ENCODE peak calls at places on chromosomes 3 and 15, in four cellular contexts. W is HL-60, N is GM12878, X is K562. J is an unnamed sample.

GRCh38 chr3:119600732-119601131 is 3.0 kb downstream of the PLA1A start:
- DNase-seq in W (peak; percentile 13), N (peak; percentile 85), X (peak; percentile 9), J (no peak)

GRCh38 chr3:150227839-150228238 is 180.3 kb upstream of the TSC22D2 start:
- DNase-seq in W (peak; percentile 46), N (no peak), X (peak; percentile 58), J (peak; percentile 17)

GRCh38 chr15:74902295-74903075 is 4.2 kb downstream of the FAM219B start:
- DNase-seq in W (peak; percentile 63), N (no peak), X (no peak), J (no peak)

GRCh38 chr3:8739757-8740508 is 6.3 kb downstream of the CAV3 start:
- DNase-seq in W (no peak), N (no peak), X (no peak), J (no peak)

GRCh38 chr15:87871130-87871737 is 385.3 kb downstream of the NTRK3 start:
- DNase-seq in W (no peak), N (no peak), X (no peak), J (no peak)

GRCh38 chr15:28132524-28133275 is 33.6 kb upstream of the OCA2 start:
- DNase-seq in W (no peak), N (no peak), X (no peak), J (no peak)

GRCh38 chr3:144272715-144273114 is 301.1 kb downstream of the DIPK2A start:
- DNase-seq in W (no peak), N (no peak), X (no peak), J (no peak)

GRCh38 chr3:144466540-144466939 is 494.9 kb downstream of the DIPK2A start:
- DNase-seq in W (no peak), N (no peak), X (no peak), J (no peak)

GRCh38 chr3:139653582-139653981 is 24.2 kb downstream of the NMNAT3 start:
- DNase-seq in W (no peak), N (no peak), X (no peak), J (no peak)

GRCh38 chr3:79516795-79517194 is 251.0 kb downstream of the ROBO1 start:
- DNase-seq in W (no peak), N (no peak), X (no peak), J (no peak)

GRCh38 chr15:96322401-96323249 is 7.9 kb upstream of the NR2F2 start:
- DNase-seq in W (no peak), N (no peak), X (no peak), J (no peak)

GRCh38 chr15:96323250-96324162 is 7.0 kb upstream of the NR2F2 start:
- DNase-seq in W (no peak), N (no peak), X (no peak), J (no peak)

GRCh38 chr15:96321422-96322391 is 8.8 kb upstream of the NR2F2 start:
- DNase-seq in W (no peak), N (no peak), X (no peak), J (no peak)

GRCh38 chr15:96324192-96324895 is 6.2 kb upstream of the NR2F2 start:
- DNase-seq in W (no peak), N (no peak), X (no peak), J (no peak)

GRCh38 chr15:96320703-96321421 is 9.6 kb upstream of the NR2F2 start:
- DNase-seq in W (no peak), N (no peak), X (no peak), J (no peak)
- TF ChIP-seq SPI1 in W (no peak), N (no peak), X (no peak), J (no peak)

DNA sequence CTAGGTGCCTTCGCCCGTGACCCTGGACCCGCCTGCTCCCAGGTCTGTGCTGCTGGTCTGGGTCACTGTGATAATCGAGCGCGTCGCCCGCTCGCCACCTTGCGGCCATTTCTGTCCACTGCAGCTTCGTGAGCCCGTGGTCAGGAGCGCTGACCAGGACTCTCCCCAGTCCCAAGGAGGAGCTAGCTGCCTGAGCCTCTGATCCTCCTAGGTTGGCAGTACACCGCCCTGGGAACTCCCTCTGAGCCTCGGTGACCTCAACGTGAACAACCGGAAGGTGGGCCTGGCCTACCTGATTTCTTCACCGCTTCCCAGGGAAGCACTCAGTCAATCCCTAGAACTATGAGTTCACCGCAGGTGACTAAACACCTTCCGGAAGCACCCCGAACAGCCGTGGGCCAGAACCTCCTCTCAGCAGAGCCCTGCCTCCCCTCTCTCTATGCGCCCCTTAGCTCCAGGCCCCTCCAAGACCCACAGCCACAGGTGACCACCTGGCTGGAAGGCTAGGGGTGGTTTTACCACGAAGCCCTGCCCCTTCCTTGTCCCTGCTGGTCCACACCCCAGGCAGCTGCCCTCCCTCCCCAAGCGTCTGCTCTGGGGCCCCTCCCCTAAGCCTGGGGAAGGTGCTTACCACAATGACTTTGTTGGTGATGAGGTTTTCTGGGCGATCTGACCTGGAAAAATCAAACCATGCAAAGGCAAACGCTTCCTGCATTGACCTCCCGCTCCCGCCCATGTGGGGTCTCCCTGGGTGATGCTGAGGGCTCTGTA is 9.7 kb downstream of the PLA2G4D start:
- DNase-seq in W (peak; percentile 29), N (no peak), X (peak; percentile 80), J (peak; percentile 65)
- TF ChIP-seq SPI1 in W (no peak), N (no peak), X (no peak), J (no peak)

GRCh38 chr15:80480909-80481308 is 76.7 kb downstream of the ARNT2 start:
- DNase-seq in W (no peak), N (no peak), X (no peak), J (no peak)
- TF ChIP-seq SPI1 in W (no peak), N (no peak), X (no peak), J (no peak)

GRCh38 chr15:62779041-62779810 is 263.3 kb upstream of the TPM1 start:
- DNase-seq in W (no peak), N (no peak), X (no peak), J (no peak)
- TF ChIP-seq SPI1 in W (no peak), N (no peak), X (no peak), J (no peak)

DNA sequence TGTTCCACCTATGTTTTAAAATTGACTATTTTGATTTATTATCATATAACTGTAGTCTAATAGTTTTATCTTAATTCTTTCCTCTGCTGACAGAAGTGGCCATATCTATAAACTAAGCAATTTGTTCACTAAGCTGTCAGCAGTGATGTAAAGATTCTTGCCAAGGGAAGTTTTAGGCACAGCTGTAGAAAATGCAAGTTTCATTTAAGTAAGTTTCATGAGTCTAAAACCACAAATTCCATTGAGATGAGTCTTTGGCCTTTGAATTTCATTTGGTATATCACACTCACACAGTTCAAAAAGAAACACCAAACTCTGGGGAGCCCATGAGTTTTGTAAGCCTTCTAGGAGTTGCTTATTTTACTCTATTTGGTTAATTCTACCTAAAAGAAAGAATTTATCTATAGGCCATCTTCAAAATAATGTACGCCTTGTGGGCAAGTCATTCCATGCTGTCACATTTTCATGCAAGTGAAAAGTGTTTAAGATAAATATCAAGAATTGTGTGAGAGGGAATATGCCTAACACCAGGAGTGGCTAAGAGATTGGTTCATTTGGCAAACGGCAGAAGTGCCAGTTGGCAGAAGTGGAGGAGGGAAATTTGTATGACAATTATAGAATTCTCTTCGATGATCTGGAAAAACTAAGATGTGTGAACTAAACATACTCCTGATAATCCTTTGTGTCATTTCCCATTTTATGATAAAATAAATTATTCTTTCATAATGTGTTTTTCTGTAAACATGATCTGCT is 292.9 kb downstream of the ZIC4 start:
- DNase-seq in W (no peak), N (no peak), X (no peak), J (no peak)
- TF ChIP-seq SPI1 in W (no peak), N (no peak), X (no peak), J (no peak)

DNA sequence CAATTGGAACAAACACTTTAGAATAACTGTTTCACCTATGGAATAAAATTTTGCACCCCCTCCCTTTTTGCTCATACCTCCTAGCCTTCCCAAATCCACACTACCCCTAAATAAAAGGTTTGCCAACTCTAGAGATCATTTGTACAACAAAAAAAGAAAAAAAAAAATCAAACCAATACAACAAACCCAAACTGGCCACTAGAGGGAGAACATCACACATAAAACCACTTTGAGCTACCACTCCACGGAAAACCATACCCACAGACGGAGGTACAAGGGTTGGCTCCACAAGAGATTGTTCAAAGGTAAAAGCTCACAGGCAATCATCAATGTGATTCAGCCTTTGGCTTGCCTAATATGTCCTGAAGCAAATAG is 47.6 kb downstream of the SETMAR start:
- DNase-seq in W (peak; percentile 66), N (peak; percentile 31), X (peak; percentile 69), J (peak; percentile 32)
- TF ChIP-seq SPI1 in W (no peak), N (no peak), X (no peak), J (no peak)